ENCODE peak calls at places on chromosome X, in ten cellular contexts. H, S, C, I, X, A, M, T, E and Z are unnamed samples.

GRCh38 chrX:154734101-154734781 is 16.6 kb downstream of the GAB3 start:
- DNase-seq in A (no peak), T (no peak), C (no peak), E (no peak), S (peak), I (no peak), X (peak), M (peak), H (no peak), Z (no peak)

GRCh38 chrX:65034292-65034640 is 58.0 kb upstream of the ZC4H2 start:
- DNase-seq in A (no peak), M (no peak), E (no peak), S (no peak), T (no peak), C (no peak), I (no peak), H (no peak), X (no peak), Z (no peak)

GRCh38 chrX:19636989-19637388 is 121.7 kb upstream of the MAP3K15 start:
- DNase-seq in I (no peak), M (no peak), X (no peak), E (no peak), H (no peak), C (no peak), A (no peak), S (no peak), T (no peak), Z (no peak)

GRCh38 chrX:69016220-69016941 is 148.9 kb downstream of the PJA1 start:
- DNase-seq in A (no peak), H (no peak), T (no peak), X (no peak), C (no peak), S (no peak), M (no peak), I (no peak), E (no peak), Z (no peak)

GRCh38 chrX:150692837-150693781 is at the start of gene MTMR1:
- DNase-seq in E (no peak), M (peak), T (peak), I (peak), A (peak), H (peak), C (no peak), X (peak), S (peak), Z (no peak)

GRCh38 chrX:6041630-6042029 is 187.0 kb downstream of the NLGN4X start:
- DNase-seq in C (no peak), S (no peak), A (no peak), X (no peak), M (no peak), I (no peak), T (no peak), E (no peak), H (no peak), Z (no peak)

GRCh38 chrX:150696264-150696789 is 3.1 kb downstream of the MTMR1 start:
- DNase-seq in M (peak), X (no peak), C (no peak), S (no peak), H (no peak), I (no peak), A (no peak), E (no peak), T (no peak), Z (no peak)

GRCh38 chrX:143854006-143854405 is 29.9 kb upstream of the UBE2NL start:
- DNase-seq in H (no peak), M (no peak), T (no peak), X (no peak), S (no peak), A (no peak), C (no peak), I (no peak), E (no peak), Z (no peak)

GRCh38 chrX:100721328-100721727 is 10.6 kb downstream of the SYTL4 start:
- DNase-seq in C (no peak), X (no peak), I (no peak), T (no peak), E (no peak), M (no peak), S (no peak), A (no peak), H (no peak), Z (no peak)

GRCh38 chrX:139297638-139298037 is 232.9 kb upstream of the F9 start:
- DNase-seq in H (no peak), X (no peak), C (no peak), A (no peak), I (no peak), E (no peak), M (no peak), T (no peak), S (no peak), Z (no peak)

GRCh38 chrX:17743913-17744312 is 6.6 kb downstream of the SCML1 start:
- DNase-seq in I (no peak), S (no peak), T (no peak), H (no peak), X (no peak), M (no peak), C (no peak), A (no peak), E (no peak), Z (no peak)

GRCh38 chrX:12962041-12962504 is 12.8 kb upstream of the TMSB4X start:
- DNase-seq in T (no peak), A (peak), C (no peak), H (no peak), M (no peak), E (no peak), I (no peak), S (no peak), X (no peak), Z (no peak)

GRCh38 chrX:116281106-116281505 is 110.6 kb downstream of the AGTR2 start:
- DNase-seq in H (no peak), M (no peak), C (no peak), I (no peak), S (no peak), A (no peak), X (no peak), T (no peak), E (no peak), Z (no peak)